ENCODE peak calls at places on chromosomes 7 and 10, in seven cellular contexts. I is H9, D is mesendoderm, C is neuronal stem cell, N is mesenchymal stem cell, P is H1, W is trophoblast cell. E is an unnamed sample.

GRCh38 chr7:1459512-1459892 is 232 bp upstream of the MICALL2 start:
- DNase-seq in I (peak), D (peak), C (peak), N (peak), P (peak), W (peak), E (peak)

GRCh38 chr7:3210531-3210930 is 90.5 kb upstream of the SDK1 start:
- DNase-seq in I (peak), D (peak), C (no peak), N (no peak), P (peak), W (no peak), E (no peak)

GRCh38 chr7:141709749-141710148 is 1.6 kb downstream of the WEE2 start:
- DNase-seq in I (no peak), D (no peak), C (no peak), N (no peak), P (no peak), W (peak), E (no peak)

GRCh38 chr7:80362677-80363076 is 149.2 kb downstream of the GNAT3 start:
- DNase-seq in I (no peak), D (no peak), C (no peak), N (no peak), P (no peak), W (no peak), E (peak)

GRCh38 chr10:24247841-24248240 is 38.9 kb downstream of the KIAA1217 start:
- DNase-seq in I (no peak), D (no peak), C (no peak), N (no peak), P (no peak), W (peak), E (no peak)

GRCh38 chr7:98185101-98185500 is 26.1 kb upstream of the BHLHA15 start:
- DNase-seq in I (no peak), D (no peak), C (no peak), N (peak), P (no peak), W (no peak), E (no peak)

GRCh38 chr10:2037966-2038493 is 300.7 kb upstream of the ADARB2 start:
- DNase-seq in I (no peak), D (no peak), C (no peak), N (no peak), P (no peak), W (no peak), E (no peak)

GRCh38 chr10:48490576-48491345 is 114.1 kb downstream of the ARHGAP22 start:
- DNase-seq in I (no peak), D (no peak), C (no peak), N (no peak), P (peak), W (no peak), E (no peak)

GRCh38 chr7:30281791-30282190 is 2.6 kb upstream of the ZNRF2 start:
- DNase-seq in I (no peak), D (no peak), C (no peak), N (no peak), P (no peak), W (no peak), E (no peak)

GRCh38 chr10:103353281-103353680 is 2.3 kb upstream of the PCGF6 start:
- DNase-seq in I (no peak), D (peak), C (no peak), N (no peak), P (no peak), W (no peak), E (no peak)

GRCh38 chr10:5556576-5556975 is 31.8 kb downstream of the CALML3 start:
- DNase-seq in I (no peak), D (peak), C (no peak), N (no peak), P (no peak), W (no peak), E (no peak)

GRCh38 chr7:4083513-4083912 is 598.6 kb upstream of the FOXK1 start:
- DNase-seq in I (no peak), D (no peak), C (no peak), N (no peak), P (no peak), W (no peak), E (no peak)

GRCh38 chr10:63156236-63156635 is 23.1 kb downstream of the NRBF2 start:
- DNase-seq in I (no peak), D (no peak), C (no peak), N (no peak), P (no peak), W (no peak), E (no peak)

GRCh38 chr7:35505031-35505430 is 189.9 kb downstream of the HERPUD2 start:
- DNase-seq in I (peak), D (no peak), C (no peak), N (no peak), P (no peak), W (no peak), E (no peak)

GRCh38 chr7:137667633-137668387 is 179.0 kb downstream of the DGKI start:
- DNase-seq in I (no peak), D (no peak), C (no peak), N (peak), P (no peak), W (peak), E (peak)

GRCh38 chr10:62278461-62278910 is 9.8 kb upstream of the RTKN2 start:
- DNase-seq in I (no peak), D (no peak), C (no peak), N (no peak), P (no peak), W (no peak), E (peak)

GRCh38 chr10:88819290-88819689 is 16.8 kb downstream of the LIPM start:
- DNase-seq in I (no peak), D (no peak), C (no peak), N (no peak), P (no peak), W (no peak), E (peak)

GRCh38 chr7:102117743-102118142 is 168.9 kb upstream of the SH2B2 start:
- DNase-seq in I (no peak), D (peak), C (no peak), N (peak), P (no peak), W (no peak), E (peak)

GRCh38 chr7:111358915-111359314 is 203.4 kb downstream of the IMMP2L start:
- DNase-seq in I (no peak), D (no peak), C (no peak), N (no peak), P (no peak), W (no peak), E (no peak)

GRCh38 chr7:55375237-55375636 is 10.1 kb downstream of the LANCL2 start:
- DNase-seq in I (no peak), D (peak), C (no peak), N (no peak), P (no peak), W (no peak), E (no peak)

GRCh38 chr10:94546058-94546595 is 539 bp downstream of the HELLS start:
- DNase-seq in I (no peak), D (peak), C (no peak), N (no peak), P (no peak), W (no peak), E (peak)

GRCh38 chr7:144780071-144780608 is 55.7 kb downstream of the TPK1 start:
- DNase-seq in I (no peak), D (peak), C (no peak), N (no peak), P (no peak), W (peak), E (no peak)

GRCh38 chr7:111424768-111425167 is 137.5 kb downstream of the IMMP2L start:
- DNase-seq in I (no peak), D (peak), C (no peak), N (peak), P (no peak), W (peak), E (peak)

GRCh38 chr7:44313016-44313415 is 12.4 kb downstream of the CAMK2B start:
- DNase-seq in I (no peak), D (no peak), C (no peak), N (no peak), P (no peak), W (no peak), E (no peak)

GRCh38 chr7:140212100-140212881 is 35.5 kb upstream of the KDM7A start:
- DNase-seq in I (no peak), D (no peak), C (no peak), N (no peak), P (no peak), W (no peak), E (peak)

GRCh38 chr10:100115011-100115770 is 33.5 kb upstream of the CPN1 start:
- DNase-seq in I (no peak), D (no peak), C (no peak), N (no peak), P (no peak), W (no peak), E (no peak)

GRCh38 chr7:81294897-81295515 is 376.2 kb upstream of the SEMA3C start:
- DNase-seq in I (no peak), D (no peak), C (no peak), N (no peak), P (no peak), W (no peak), E (no peak)

GRCh38 chr7:30309842-30310435 is 25.5 kb downstream of the ZNRF2 start:
- DNase-seq in I (no peak), D (no peak), C (no peak), N (no peak), P (no peak), W (no peak), E (no peak)

GRCh38 chr7:96303105-96303685 is 18.7 kb downstream of the SLC25A13 start:
- DNase-seq in I (no peak), D (peak), C (no peak), N (no peak), P (no peak), W (no peak), E (peak)

GRCh38 chr10:86968994-86969355 is 693 bp downstream of the ADIRF start:
- DNase-seq in I (no peak), D (no peak), C (no peak), N (no peak), P (no peak), W (no peak), E (no peak)
- H4K8ac ChIP-seq in I (no peak), D (no peak), C (no peak), N (peak), P (no peak), W (no peak), E (no peak)

GRCh38 chr10:15545884-15546283 is 173.8 kb downstream of the ITGA8 start:
- DNase-seq in I (no peak), D (no peak), C (no peak), N (no peak), P (no peak), W (no peak), E (no peak)
- H4K8ac ChIP-seq in I (no peak), D (no peak), C (peak), N (no peak), P (no peak), W (no peak), E (no peak)

DNA sequence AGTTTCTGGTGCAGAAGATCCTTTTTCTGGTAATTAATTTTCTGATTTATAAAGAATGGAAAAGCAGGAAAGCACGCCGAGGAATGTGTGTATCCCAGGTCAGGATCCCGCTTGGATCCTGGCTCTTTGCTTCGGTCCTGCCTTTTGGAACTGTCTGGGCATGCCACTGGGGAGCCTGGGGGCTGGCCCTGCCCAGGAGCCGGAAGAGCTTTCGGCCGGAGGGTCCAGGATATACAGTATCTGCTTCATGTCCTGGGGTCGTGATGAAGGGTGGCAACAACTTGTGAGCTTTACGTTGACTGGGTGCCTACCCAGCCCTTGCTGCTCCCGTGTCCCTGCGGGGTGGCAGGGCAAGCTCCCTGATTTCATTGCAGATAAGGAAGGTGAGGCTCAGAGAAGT is 2.4 kb downstream of the SH2D4B start:
- DNase-seq in I (no peak), D (no peak), C (no peak), N (no peak), P (peak), W (no peak), E (no peak)
- H4K8ac ChIP-seq in I (no peak), D (no peak), C (no peak), N (no peak), P (no peak), W (no peak), E (no peak)

GRCh38 chr10:7819126-7819470 is 793 bp downstream of the TAF3 start:
- DNase-seq in I (no peak), D (peak), C (peak), N (peak), P (peak), W (peak), E (peak)
- H4K8ac ChIP-seq in I (no peak), D (no peak), C (no peak), N (no peak), P (no peak), W (peak), E (no peak)

DNA sequence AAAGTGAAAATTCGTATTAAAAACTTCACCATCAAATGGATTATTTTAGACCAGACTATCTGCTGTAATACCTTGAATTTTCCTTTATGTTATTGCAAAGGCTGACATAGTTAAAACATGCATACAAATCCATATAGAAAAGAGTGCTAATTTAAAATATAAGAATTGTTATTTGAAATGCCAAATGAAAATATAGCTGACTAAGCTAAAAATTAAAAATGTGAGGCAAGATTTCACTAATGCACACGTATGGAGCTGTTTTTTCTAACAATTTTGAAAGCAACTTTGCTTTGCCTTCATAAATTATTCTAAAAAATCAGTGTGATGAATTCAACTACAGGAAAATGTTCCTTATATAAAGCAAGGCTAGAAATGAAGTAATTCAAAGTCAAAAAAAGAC is 62.5 kb downstream of the MPP7 start:
- DNase-seq in I (no peak), D (no peak), C (no peak), N (no peak), P (no peak), W (no peak), E (no peak)
- H4K8ac ChIP-seq in I (no peak), D (no peak), C (no peak), N (no peak), P (no peak), W (no peak), E (no peak)

DNA sequence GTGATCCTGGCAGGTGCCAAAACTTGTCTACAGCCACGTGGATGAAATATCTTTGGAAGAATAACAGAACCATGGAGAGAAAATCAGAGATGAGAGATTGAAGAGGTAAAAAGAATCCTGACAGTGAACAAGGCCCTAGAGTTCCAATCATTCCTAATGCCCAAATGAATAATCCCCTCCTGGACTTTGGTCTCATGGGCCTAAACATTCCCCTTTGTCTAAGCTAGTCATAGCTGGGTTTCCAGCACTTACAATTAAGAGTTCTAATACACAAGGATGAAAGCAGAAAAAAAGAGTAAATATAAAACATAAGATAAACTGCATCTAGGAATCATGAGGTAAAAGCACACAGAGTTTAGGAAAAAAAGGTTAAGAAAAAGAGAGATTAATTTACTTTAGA is 40.2 kb downstream of the ARHGAP12 start:
- DNase-seq in I (no peak), D (no peak), C (no peak), N (no peak), P (no peak), W (no peak), E (no peak)
- H4K8ac ChIP-seq in I (no peak), D (no peak), C (no peak), N (no peak), P (no peak), W (no peak), E (no peak)

GRCh38 chr10:131857156-131858117 is 43.4 kb upstream of the PPP2R2D start:
- DNase-seq in I (peak), D (no peak), C (no peak), N (no peak), P (no peak), W (no peak), E (no peak)
- H4K8ac ChIP-seq in I (no peak), D (no peak), C (no peak), N (no peak), P (no peak), W (no peak), E (no peak)

DNA sequence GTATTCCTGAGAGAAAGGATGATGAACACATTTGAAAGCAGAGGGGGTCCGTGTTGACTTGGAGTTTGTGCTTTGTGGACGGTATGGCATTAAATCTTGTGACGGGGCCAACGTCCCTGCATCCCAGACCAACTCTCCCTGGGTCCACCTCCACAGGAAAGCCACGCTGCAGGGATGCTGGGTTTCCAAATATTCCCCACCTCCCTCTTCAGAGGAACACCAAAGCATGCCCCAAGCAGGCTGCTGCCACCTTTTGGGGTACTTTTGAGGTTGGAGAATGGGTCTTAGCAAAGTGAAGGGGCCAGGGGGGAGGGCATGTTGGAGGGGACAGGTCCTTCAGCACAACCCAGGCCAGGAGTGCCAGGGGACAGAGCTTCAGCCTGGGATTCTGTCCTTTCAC is 504.4 kb downstream of the TCERG1L start:
- DNase-seq in I (peak), D (no peak), C (no peak), N (no peak), P (peak), W (no peak), E (no peak)
- H4K8ac ChIP-seq in I (no peak), D (no peak), C (no peak), N (no peak), P (no peak), W (no peak), E (no peak)

GRCh38 chr10:48996-49395 is at the start of gene TUBB8:
- DNase-seq in I (peak), D (no peak), C (no peak), N (no peak), P (no peak), W (no peak), E (no peak)
- H4K8ac ChIP-seq in I (no peak), D (no peak), C (no peak), N (no peak), P (no peak), W (no peak), E (no peak)

E was measured in IMR-90.